ENCODE peak calls at places on chromosome 21, in four cellular contexts. N is IMR-90, F is K562, S is GM12878. H is an unnamed sample.
A peak's percentile ranks its signal among the peaks of the same experiment; 100 is the strongest.

GRCh38 chr21:14711287-14711686 is 165.2 kb upstream of the SAMSN1 start:
- DNase-seq in N (no peak), F (no peak), S (no peak), H (no peak)

GRCh38 chr21:43764576-43765495 is 11.3 kb downstream of the CSTB start:
- DNase-seq in N (no peak), F (no peak), S (no peak), H (no peak)

GRCh38 chr21:44596068-44596725 is 3.9 kb upstream of the KRTAP10-6 start:
- DNase-seq in S (no peak), F (no peak), N (no peak), H (no peak)

GRCh38 chr21:31446206-31446900 is 102.3 kb upstream of the TIAM1 start:
- DNase-seq in N (no peak), S (no peak), F (no peak), H (no peak)

GRCh38 chr21:39451332-39452206 is at the start of gene SH3BGR:
- DNase-seq in S (no peak), F (peak; percentile 88), N (no peak), H (no peak)

GRCh38 chr21:9753943-9754342 is 767.4 kb upstream of the TPTE start:
- DNase-seq in F (no peak), N (no peak), S (no peak), H (no peak)

GRCh38 chr21:39078322-39079065 is 104.8 kb downstream of the PSMG1 start:
- DNase-seq in F (no peak), S (no peak), N (no peak), H (no peak)

GRCh38 chr21:44800971-44801467 is 601 bp downstream of the UBE2G2 start:
- DNase-seq in F (peak; percentile 72), N (peak; percentile 26), S (no peak), H (peak; percentile 62)

GRCh38 chr21:44697811-44698734 is 1.1 kb downstream of the KRTAP10-12 start:
- DNase-seq in N (no peak), F (no peak), S (no peak), H (no peak)

GRCh38 chr21:43884861-43885370 is 19.9 kb downstream of the AGPAT3 start:
- DNase-seq in F (no peak), N (no peak), S (no peak), H (no peak)

GRCh38 chr21:45102391-45102932 is 28.1 kb downstream of the ADARB1 start:
- DNase-seq in F (no peak), S (no peak), N (no peak), H (peak; percentile 59)

GRCh38 chr21:40625991-40626390 is 221.0 kb downstream of the DSCAM start:
- DNase-seq in S (no peak), N (no peak), F (no peak), H (no peak)

GRCh38 chr21:32516729-32517649 is 68.3 kb downstream of the TCP10L start:
- DNase-seq in F (no peak), N (peak; percentile 99), S (no peak), H (no peak)

GRCh38 chr21:21624674-21625073 is 626.5 kb downstream of the NCAM2 start:
- DNase-seq in S (no peak), F (no peak), N (peak; percentile 70), H (no peak)

GRCh38 chr21:32771134-32771523 is 426 bp downstream of the PAXBP1 start:
- DNase-seq in F (peak; percentile 77), N (peak; percentile 56), S (no peak), H (peak; percentile 46)

GRCh38 chr21:31235671-31236450 is 108.2 kb downstream of the TIAM1 start:
- DNase-seq in N (no peak), S (no peak), F (no peak), H (no peak)

GRCh38 chr21:17387030-17387617 is 125.7 kb upstream of the CXADR start:
- DNase-seq in F (peak; percentile 41), N (peak; percentile 59), S (peak; percentile 1), H (peak; percentile 51)

GRCh38 chr21:31180256-31181088 is 142.2 kb upstream of the KRTAP19-8 start:
- DNase-seq in N (peak; percentile 54), F (peak; percentile 35), S (no peak), H (peak; percentile 23)

GRCh38 chr21:41086551-41086950 is 81.4 kb upstream of the BACE2 start:
- DNase-seq in F (no peak), N (no peak), S (no peak), H (no peak)

GRCh38 chr21:38804617-38805281 is 980 bp upstream of the ETS2 start:
- DNase-seq in F (peak; percentile 62), N (peak; percentile 54), S (no peak), H (peak; percentile 69)

GRCh38 chr21:37532868-37533780 is 166.6 kb downstream of the DYRK1A start:
- DNase-seq in N (peak; percentile 61), S (no peak), F (peak; percentile 66), H (peak; percentile 35)

GRCh38 chr21:34282223-34282622 is 81.6 kb upstream of the KCNE2 start:
- DNase-seq in F (no peak), N (peak; percentile 13), S (no peak), H (no peak)

GRCh38 chr21:18253809-18254208 is 9.2 kb downstream of the CHODL start:
- DNase-seq in N (no peak), S (no peak), F (no peak), H (no peak)

GRCh38 chr21:31623664-31624063 is 35.8 kb upstream of the SOD1 start:
- DNase-seq in F (peak; percentile 49), N (no peak), S (no peak), H (no peak)

GRCh38 chr21:34576043-34576466 is 38.9 kb downstream of the RCAN1 start:
- DNase-seq in S (no peak), F (no peak), N (peak; percentile 60), H (no peak)

GRCh38 chr21:24456358-24456757 is 1150.9 kb downstream of the MRPL39 start:
- DNase-seq in S (no peak), F (no peak), N (no peak), H (no peak)

GRCh38 chr21:23968722-23969647 is 1638.3 kb downstream of the MRPL39 start:
- DNase-seq in F (peak; percentile 51), N (peak; percentile 26), S (peak; percentile 46), H (no peak)

GRCh38 chr21:41396452-41397107 is 29.5 kb upstream of the MX1 start:
- DNase-seq in F (no peak), N (no peak), S (no peak), H (no peak)

GRCh38 chr21:33550772-33551660 is 8.2 kb downstream of the SON start:
- DNase-seq in N (no peak), S (no peak), F (no peak), H (no peak)

GRCh38 chr21:23955130-23955873 is 1652.0 kb downstream of the MRPL39 start:
- DNase-seq in S (no peak), N (no peak), F (no peak), H (no peak)

GRCh38 chr21:31254131-31254530 is 89.9 kb downstream of the TIAM1 start:
- DNase-seq in F (no peak), N (no peak), S (no peak), H (no peak)

GRCh38 chr21:44530903-44531605 is 8.9 kb downstream of the KRTAP10-1 start:
- DNase-seq in N (no peak), F (no peak), S (no peak), H (no peak)

GRCh38 chr21:42673633-42674328 is 20.4 kb downstream of the PDE9A start:
- DNase-seq in N (no peak), S (no peak), F (no peak), H (no peak)
- H3K4me3 ChIP-seq in N (no peak overlapping the region), S (no peak overlapping the region), F (no peak overlapping the region), H (no peak overlapping the region)

GRCh38 chr21:25895565-25896205 is 160.9 kb downstream of the GABPA start:
- DNase-seq in F (peak; percentile 21), N (peak; percentile 45), S (no peak), H (no peak)
- TF ChIP-seq ELK1 in F (no peak), N (no peak), S (no peak), H (no peak)

DNA sequence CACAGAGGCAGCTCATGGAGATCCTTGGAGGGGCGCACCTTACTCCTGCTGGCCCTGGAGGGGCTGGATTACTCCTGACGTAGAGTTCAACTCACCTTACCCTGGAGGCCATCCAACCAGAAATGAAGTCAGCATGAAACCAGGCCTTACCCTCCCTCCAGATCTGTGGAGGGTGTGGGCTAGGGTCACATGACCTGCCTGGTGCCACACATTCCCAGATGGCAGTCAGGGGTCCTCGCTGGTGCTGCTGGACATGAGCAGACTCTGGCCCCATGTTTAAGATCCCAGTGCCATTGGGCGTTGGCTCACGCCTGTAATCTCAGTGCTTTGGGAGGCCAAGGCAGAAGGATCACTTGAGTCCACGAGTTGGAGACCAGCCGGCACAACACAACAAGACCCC is 4.5 kb downstream of the C21orf58 start:
- DNase-seq in N (no peak), S (no peak), F (no peak), H (no peak)
- TF ChIP-seq RFX5 in N (no peak), S (no peak), F (no peak), H (no peak)

DNA sequence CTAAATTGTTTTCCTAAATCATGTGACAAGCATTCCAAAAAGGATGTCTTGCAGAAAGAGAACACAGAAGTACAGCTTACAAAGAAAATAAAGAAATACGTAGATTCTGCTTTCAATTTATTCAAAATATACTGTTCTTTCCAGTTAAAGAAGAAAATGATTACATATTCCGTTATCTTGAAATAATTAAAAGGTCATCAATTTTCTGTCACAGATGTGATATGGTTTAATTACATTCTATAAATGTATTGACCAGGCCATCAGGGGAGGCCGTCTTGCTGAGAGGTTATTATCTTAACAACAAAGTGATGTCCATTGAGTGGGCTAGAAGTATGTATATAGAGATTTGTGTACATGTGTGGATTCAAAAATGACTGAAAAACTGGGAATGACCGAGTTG is 432.9 kb downstream of the SETD4 start:
- DNase-seq in N (no peak), F (no peak), S (no peak), H (no peak)
- H3K4me3 ChIP-seq in N (no peak overlapping the region), F (no peak overlapping the region), S (no peak overlapping the region), H (no peak overlapping the region)

DNA sequence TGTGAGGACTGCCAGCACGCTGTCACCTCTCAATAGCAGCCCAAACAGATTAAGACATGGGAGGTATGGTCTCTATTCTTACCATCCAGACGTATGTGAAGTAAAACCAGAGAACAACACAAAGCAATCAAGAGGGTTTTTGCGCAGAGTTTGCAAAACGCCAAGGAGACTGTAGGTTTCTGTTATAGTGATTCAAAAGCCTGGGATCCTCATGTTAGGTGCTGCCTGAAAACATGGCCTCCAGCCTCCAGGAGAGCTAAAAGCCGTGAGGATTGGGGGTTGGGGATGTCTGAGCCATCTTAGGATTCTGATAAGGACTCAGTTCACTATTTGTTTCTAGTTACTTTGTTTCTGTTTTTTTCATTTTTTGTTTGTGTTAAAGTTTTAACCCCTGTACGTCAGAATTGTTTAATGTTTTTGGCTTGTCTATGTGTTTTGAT is 4.2 kb upstream of the CCT8 start:
- DNase-seq in N (peak; percentile 48), F (no peak), S (peak; percentile 45), H (peak; percentile 28)
- TF ChIP-seq ELK1 in N (no peak), F (no peak), S (no peak), H (no peak)

GRCh38 chr21:29096619-29097018 is 23.2 kb upstream of the CCT8 start:
- DNase-seq in N (no peak), S (no peak), F (no peak), H (no peak)

GRCh38 chr21:29091032-29091431 is 17.6 kb upstream of the CCT8 start:
- DNase-seq in F (no peak), S (no peak), N (peak; percentile 84), H (peak; percentile 7)

GRCh38 chr21:29095203-29095602 is 21.8 kb upstream of the CCT8 start:
- DNase-seq in F (no peak), N (no peak), S (no peak), H (no peak)

GRCh38 chr21:29098156-29098555 is 24.7 kb upstream of the CCT8 start:
- DNase-seq in F (no peak), N (peak; percentile 23), S (no peak), H (no peak)

GRCh38 chr21:29092102-29092959 is 18.9 kb upstream of the CCT8 start:
- DNase-seq in N (peak; percentile 73), F (no peak), S (no peak), H (no peak)
- TF ChIP-seq RFX5 in N (no peak), F (no peak), S (no peak), H (no peak)

H was measured in A549.